ENCODE peak calls at places on chromosomes 2 and 18, in nine cellular contexts. W is hepatocyte, N is ovary, P is heart left ventricle, G is colonic mucosa, Y is tibial artery, R is vagina, A is A549, E is SK-N-SH. F is an unnamed sample. For H3K4me1, the result is how much of the 10 kb centered on the place peaks cover.

GRCh38 chr18:11511434-11512095 is 97.8 kb upstream of the SLC35G4 start:
- DNase-seq in A (no peak), W (no peak), P (no peak), Y (no peak), N (no peak), G (no peak), R (no peak), E (no peak), F (no peak)

GRCh38 chr2:176096243-176096985 is 3.2 kb upstream of the HOXD12 start:
- DNase-seq in W (no peak), G (peak), A (no peak), R (no peak), P (no peak), N (no peak), E (no peak), Y (no peak), F (no peak)

GRCh38 chr2:50556934-50557575 is 474.9 kb downstream of the NRXN1 start:
- DNase-seq in A (no peak), P (no peak), Y (no peak), G (no peak), N (no peak), E (no peak), W (no peak), R (no peak), F (no peak)

GRCh38 chr2:168545439-168546082 is 89.5 kb downstream of the CERS6 start:
- DNase-seq in E (no peak), N (no peak), Y (no peak), W (peak), P (no peak), G (peak), R (no peak), A (peak), F (no peak)

GRCh38 chr2:174931724-174932123 is 73.5 kb downstream of the CHN1 start:
- DNase-seq in W (no peak), N (no peak), E (no peak), Y (no peak), G (no peak), P (no peak), A (no peak), R (no peak), F (no peak)

GRCh38 chr2:73972846-73973245 is 11.9 kb upstream of the TET3 start:
- DNase-seq in N (no peak), W (no peak), R (no peak), A (no peak), G (no peak), P (no peak), Y (peak), E (no peak), F (no peak)

GRCh38 chr18:12038082-12038660 is 55.5 kb upstream of the ANKRD62 start:
- DNase-seq in R (peak), Y (no peak), N (peak), W (peak), G (peak), A (no peak), P (no peak), E (peak), F (peak)

GRCh38 chr2:227503433-227504406 is 31.8 kb downstream of the AGFG1 start:
- DNase-seq in W (peak), E (no peak), R (no peak), A (peak), N (no peak), G (peak), Y (peak), P (no peak), F (no peak)

GRCh38 chr2:40032650-40033319 is 253.7 kb upstream of the THUMPD2 start:
- DNase-seq in E (no peak), W (no peak), P (no peak), G (no peak), R (no peak), Y (no peak), A (no peak), N (no peak), F (no peak)

GRCh38 chr18:57801379-57802165 is 1.5 kb downstream of the ATP8B1 start:
- DNase-seq in R (no peak), E (peak), Y (peak), N (no peak), G (no peak), W (peak), P (no peak), A (no peak), F (peak)

GRCh38 chr2:63975437-63976124 is 43.6 kb downstream of the VPS54 start:
- DNase-seq in E (no peak), Y (no peak), W (no peak), G (no peak), A (no peak), R (no peak), P (no peak), N (no peak), F (no peak)

GRCh38 chr2:148640767-148641166 is 3.8 kb upstream of the EPC2 start:
- DNase-seq in A (peak), E (peak), W (no peak), G (no peak), Y (no peak), P (no peak), N (no peak), R (no peak), F (no peak)

GRCh38 chr18:41073372-41073954 is 881.6 kb upstream of the PIK3C3 start:
- DNase-seq in G (no peak), P (no peak), E (no peak), N (no peak), R (no peak), A (no peak), Y (no peak), W (no peak), F (no peak)

GRCh38 chr2:178059656-178060055 is 12.9 kb downstream of the PDE11A start:
- DNase-seq in P (no peak), A (no peak), E (no peak), W (no peak), N (no peak), G (no peak), R (no peak), Y (no peak), F (no peak)

GRCh38 chr2:238911376-238912227 is 63.7 kb downstream of the TWIST2 start:
- DNase-seq in A (no peak), Y (peak), W (no peak), G (no peak), R (no peak), E (no peak), N (no peak), P (no peak), F (no peak)

GRCh38 chr2:217434183-217434620 is 568.6 kb downstream of the TNS1 start:
- DNase-seq in P (peak), A (peak), Y (peak), W (peak), R (peak), E (peak), G (peak), N (peak), F (peak)

GRCh38 chr2:15588329-15588919 is 3.2 kb upstream of the DDX1 start:
- DNase-seq in A (peak), R (no peak), G (peak), P (no peak), Y (no peak), W (peak), E (peak), N (peak), F (peak)

GRCh38 chr18:47417807-47418206 is 166.3 kb upstream of the SKOR2 start:
- DNase-seq in R (no peak), A (no peak), P (no peak), N (no peak), G (no peak), Y (no peak), W (no peak), E (no peak), F (no peak)

GRCh38 chr2:68375522-68376040 is 10.5 kb downstream of the PLEK start:
- DNase-seq in N (no peak), W (no peak), P (no peak), G (no peak), Y (no peak), E (no peak), R (no peak), A (no peak), F (no peak)

GRCh38 chr2:30181176-30181575 is 34.4 kb downstream of the YPEL5 start:
- DNase-seq in P (no peak), Y (no peak), A (no peak), E (no peak), N (no peak), R (no peak), G (no peak), W (no peak), F (no peak)

GRCh38 chr2:39913648-39914456 is 134.8 kb upstream of the THUMPD2 start:
- DNase-seq in R (no peak), N (no peak), W (peak), Y (no peak), G (no peak), P (no peak), A (peak), E (peak), F (no peak)

GRCh38 chr2:85949280-85949679 is 60.5 kb upstream of the ST3GAL5 start:
- DNase-seq in G (no peak), P (no peak), W (no peak), Y (no peak), A (no peak), E (no peak), R (no peak), N (no peak), F (no peak)

GRCh38 chr2:31568585-31569201 is 12.0 kb downstream of the SRD5A2 start:
- DNase-seq in P (no peak), A (no peak), N (no peak), R (no peak), Y (no peak), E (no peak), G (no peak), W (no peak), F (no peak)

GRCh38 chr2:17759805-17760204 is 5.9 kb downstream of the GEN1 start:
- DNase-seq in G (no peak), Y (no peak), W (no peak), R (no peak), N (no peak), A (no peak), E (no peak), P (no peak), F (no peak)

GRCh38 chr18:9673296-9674251 is 34.5 kb upstream of the RAB31 start:
- DNase-seq in N (no peak), Y (no peak), R (peak), G (peak), P (no peak), A (peak), W (peak), E (peak), F (no peak)

GRCh38 chr2:30287190-30287589 is 55.9 kb downstream of the LBH start:
- DNase-seq in G (no peak), A (no peak), E (no peak), P (no peak), W (no peak), Y (peak), R (no peak), N (no peak), F (no peak)

GRCh38 chr2:54603357-54603756 is 120.1 kb upstream of the EML6 start:
- DNase-seq in Y (no peak), P (no peak), N (no peak), G (no peak), A (no peak), E (no peak), W (no peak), R (no peak), F (peak)

GRCh38 chr18:62778976-62779869 is 63.9 kb downstream of the PHLPP1 start:
- DNase-seq in E (no peak), G (no peak), P (no peak), A (no peak), W (no peak), N (no peak), R (no peak), Y (no peak), F (no peak)

GRCh38 chr2:204691911-204692510 is 146.7 kb downstream of the PARD3B start:
- DNase-seq in P (no peak), W (peak), Y (no peak), A (peak), R (no peak), G (peak), E (peak), N (no peak), F (peak)

GRCh38 chr2:217868911-217869334 is 133.9 kb downstream of the TNS1 start:
- DNase-seq in G (no peak), W (peak), N (no peak), A (no peak), Y (no peak), P (no peak), R (no peak), E (no peak), F (no peak)

GRCh38 chr2:74694281-74694680 is 40.2 kb downstream of the SEMA4F start:
- DNase-seq in E (no peak), P (no peak), Y (no peak), W (no peak), R (no peak), N (no peak), G (peak), A (no peak), F (no peak)

GRCh38 chr2:26469092-26469710 is 8.7 kb downstream of the OTOF start:
- DNase-seq in A (peak), P (no peak), W (peak), G (peak), R (no peak), E (peak), Y (no peak), N (no peak), F (peak)

GRCh38 chr2:54570925-54571694 is 115.0 kb downstream of the SPTBN1 start:
- DNase-seq in G (peak), N (no peak), A (peak), E (peak), R (no peak), W (peak), Y (no peak), P (peak), F (no peak)

GRCh38 chr18:77098554-77099174 is 33.9 kb downstream of the MBP start:
- DNase-seq in Y (no peak), R (no peak), P (no peak), G (no peak), A (no peak), W (no peak), N (peak), E (no peak), F (no peak)

GRCh38 chr18:7608174-7608550 is 41.0 kb downstream of the PTPRM start:
- DNase-seq in N (no peak), Y (no peak), R (no peak), E (no peak), G (no peak), W (no peak), P (no peak), A (no peak), F (no peak)

DNA sequence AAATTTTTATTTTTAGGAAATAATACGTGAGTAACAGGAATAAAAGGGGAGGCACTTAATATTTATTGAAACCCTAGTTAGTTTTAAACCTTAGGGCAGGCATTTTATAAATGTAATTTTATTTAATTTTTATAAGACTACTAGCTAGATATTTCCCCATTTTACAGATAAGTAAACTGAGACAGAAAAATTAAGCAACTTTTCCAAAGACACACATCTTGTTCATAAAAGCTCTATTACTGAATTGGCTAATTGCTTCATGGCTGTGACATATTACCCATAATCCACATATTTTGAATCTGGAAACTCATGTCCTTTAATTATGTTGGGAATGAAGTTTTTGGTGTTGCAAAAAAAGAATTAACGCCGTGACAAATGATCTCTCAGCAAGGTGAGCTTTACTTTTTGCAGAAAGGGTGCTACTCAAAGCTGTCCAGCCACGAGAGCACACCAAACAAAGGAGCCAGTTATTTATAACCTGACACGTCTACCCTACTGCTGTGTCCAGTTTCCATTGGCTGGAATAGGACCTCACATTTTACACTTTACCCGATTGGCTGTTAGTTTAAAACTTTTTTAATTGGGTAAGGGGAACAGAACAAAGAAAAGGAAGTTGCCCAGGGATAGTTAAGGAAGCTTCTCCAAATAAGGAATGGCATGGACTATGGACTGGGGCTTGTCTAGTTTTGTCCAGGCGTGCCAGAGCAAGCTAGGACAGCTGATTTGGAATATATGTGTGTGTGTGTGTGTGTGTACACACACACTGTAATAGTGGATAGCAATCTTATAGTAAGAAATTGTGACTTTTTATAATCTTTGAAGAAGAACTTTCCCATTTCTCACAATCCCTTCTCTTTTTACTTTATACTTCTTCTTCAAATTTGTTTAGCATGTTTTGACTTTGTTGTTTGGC is 54.2 kb downstream of the COMMD1 start:
- DNase-seq in G (peak), W (peak), E (no peak), Y (no peak), A (peak), R (no peak), P (no peak), N (no peak), F (no peak)
- H3K27ac ChIP-seq in G (peak), W (peak), E (no peak), Y (no peak), A (no peak), R (no peak), P (no peak), N (no peak), F (no peak)

DNA sequence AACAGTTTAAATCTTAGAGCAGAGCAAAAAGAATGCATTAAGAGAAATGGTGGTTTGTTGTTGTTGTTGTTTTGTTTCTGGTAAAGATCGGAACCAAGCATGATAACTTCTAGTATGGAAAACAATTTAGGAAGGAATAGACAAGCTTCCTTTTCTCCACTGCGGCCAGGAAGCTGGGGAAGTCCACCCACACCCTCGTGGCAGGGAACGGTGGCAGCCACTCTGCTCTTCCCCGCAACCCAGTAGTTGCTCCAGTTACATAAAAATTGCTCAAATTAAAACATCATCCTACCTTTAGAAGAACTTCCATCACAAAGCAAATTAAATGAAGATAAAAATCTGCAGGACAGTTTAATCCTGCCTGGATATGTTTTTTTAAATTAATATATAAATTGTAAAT is 113.0 kb downstream of the RBMS1 start:
- DNase-seq in W (no peak), P (no peak), N (no peak), R (no peak), G (no peak), E (no peak), A (no peak), Y (no peak), F (peak)
- H3K4me1 ChIP-seq in W (under half), P (half or more), N (under half), R (half or more), G (under half), E (half or more), A (half or more), Y (half or more), F (under half)

DNA sequence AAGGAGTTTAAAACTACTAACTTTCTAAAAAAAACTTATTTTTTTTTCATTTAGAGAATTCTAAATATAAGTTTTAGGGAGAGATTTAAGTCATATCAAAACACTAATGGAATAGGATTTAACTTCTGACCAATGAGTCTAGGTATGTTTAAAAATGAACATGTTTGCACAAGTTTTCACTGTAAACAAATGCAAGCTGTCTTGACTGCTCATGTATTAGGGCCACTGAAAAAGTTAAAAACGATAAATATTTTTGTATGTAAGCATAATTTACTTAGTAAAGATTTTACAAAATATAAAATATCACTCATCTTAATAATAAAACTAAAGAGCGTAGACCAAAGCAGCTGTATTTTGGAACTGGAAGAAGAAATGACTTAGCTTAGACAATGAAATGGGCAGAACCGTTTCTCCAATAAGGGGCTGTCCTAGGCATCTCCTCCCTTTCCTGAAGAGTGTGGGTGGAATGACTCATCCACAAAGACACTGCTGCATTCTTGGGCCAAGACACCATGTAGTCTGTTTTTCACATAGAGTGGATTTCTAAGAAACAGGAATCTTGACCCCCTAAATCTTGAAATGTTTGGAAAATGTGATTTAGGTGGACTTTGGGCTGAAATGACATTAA is 118.8 kb downstream of the MEP1B start:
- DNase-seq in G (no peak), A (peak), E (no peak), N (no peak), R (no peak), Y (no peak), P (no peak), W (peak), F (no peak)
- H3K4me3 ChIP-seq in G (no peak), A (no peak), E (no peak), N (no peak), R (no peak), Y (peak), P (no peak), W (no peak), F (no peak)

DNA sequence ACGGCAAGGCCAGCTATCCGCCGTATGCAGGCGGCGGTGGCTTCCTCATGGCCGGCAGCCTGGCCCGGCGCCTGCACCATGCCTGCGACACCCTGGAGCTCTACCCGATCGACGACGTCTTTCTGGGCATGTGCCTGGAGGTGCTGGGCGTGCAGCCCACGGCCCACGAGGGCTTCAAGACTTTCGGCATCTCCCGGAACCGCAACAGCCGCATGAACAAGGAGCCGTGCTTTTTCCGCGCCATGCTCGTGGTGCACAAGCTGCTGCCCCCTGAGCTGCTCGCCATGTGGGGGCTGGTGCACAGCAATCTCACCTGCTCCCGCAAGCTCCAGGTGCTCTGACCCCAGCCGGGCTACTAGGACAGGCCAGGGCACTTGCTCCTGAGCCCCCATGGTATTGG is 3.1 kb downstream of the B3GNT7 start:
- DNase-seq in E (no peak), N (peak), Y (no peak), G (peak), R (peak), P (no peak), A (no peak), W (no peak), F (no peak)
- H3K27ac ChIP-seq in E (no peak), N (no peak), Y (no peak), G (no peak), R (no peak), P (no peak), A (no peak), W (no peak), F (no peak)

DNA sequence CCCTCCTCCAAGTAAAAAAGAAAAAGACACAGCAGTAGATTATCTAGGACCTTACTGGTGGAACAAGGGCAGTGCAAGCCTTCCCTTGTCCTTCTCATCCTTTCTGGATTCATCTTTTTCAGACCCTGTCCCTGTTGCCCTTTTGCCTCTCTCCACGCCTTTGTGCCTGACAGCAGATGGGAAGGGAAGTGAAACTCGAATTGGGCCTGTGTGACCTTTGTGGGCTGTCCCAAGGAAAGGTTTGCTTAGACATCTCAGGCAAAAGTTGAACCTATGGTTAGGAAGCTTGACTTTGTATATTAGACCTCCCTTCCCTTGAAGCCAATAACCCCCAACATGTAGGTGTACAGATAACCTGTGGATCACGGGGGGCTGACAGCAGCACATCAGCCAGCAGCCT is 185.3 kb downstream of the PRKCE start:
- DNase-seq in A (no peak), E (no peak), W (no peak), P (no peak), G (no peak), Y (no peak), N (no peak), R (no peak), F (no peak)
- H3K4me1 ChIP-seq in A (under half), E (under half), W (under half), P (under half), G (under half), Y (under half), N (under half), R (under half), F (under half)